ENCODE peak calls at places on chromosomes 16 and 17, in four cellular contexts. One of them, this sample, is unnamed.

GRCh38 chr16:17149904-17150483 is 320.8 kb downstream of the XYLT1 start:
- DNase-seq in astrocyte of the spinal cord: no peak
- DNase-seq in H1: no peak
- DNase-seq in A549: no peak
- DNase-seq in this sample: no peak

GRCh38 chr16:12846592-12846991 is 42.9 kb upstream of the CPPED1 start:
- DNase-seq in astrocyte of the spinal cord: no peak
- DNase-seq in H1: no peak
- DNase-seq in A549: no peak
- DNase-seq in this sample: no peak

GRCh38 chr17:31726980-31727427 is 132.0 kb downstream of the COPRS start:
- DNase-seq in astrocyte of the spinal cord: peak; percentile 59
- DNase-seq in H1: no peak
- DNase-seq in A549: no peak
- DNase-seq in this sample: no peak

GRCh38 chr16:85810097-85810741 is 10.7 kb downstream of the COX4I1 start:
- DNase-seq in astrocyte of the spinal cord: no peak
- DNase-seq in H1: no peak
- DNase-seq in A549: no peak
- DNase-seq in this sample: no peak

GRCh38 chr17:41910701-41911391 is 7.9 kb downstream of the ACLY start:
- DNase-seq in astrocyte of the spinal cord: peak; percentile 99
- DNase-seq in H1: no peak
- DNase-seq in A549: peak; percentile 97
- DNase-seq in this sample: no peak

GRCh38 chr17:6755731-6756184 is at the start of gene XAF1:
- DNase-seq in astrocyte of the spinal cord: peak; percentile 54
- DNase-seq in H1: no peak
- DNase-seq in A549: no peak
- DNase-seq in this sample: no peak

GRCh38 chr16:50613281-50613991 is 65.2 kb downstream of the NKD1 start:
- DNase-seq in astrocyte of the spinal cord: no peak
- DNase-seq in H1: no peak
- DNase-seq in A549: no peak
- DNase-seq in this sample: no peak

GRCh38 chr16:31435341-31436220 is 7.0 kb downstream of the ZNF843 start:
- DNase-seq in astrocyte of the spinal cord: no peak
- DNase-seq in H1: no peak
- DNase-seq in A549: no peak
- DNase-seq in this sample: no peak

GRCh38 chr16:58042001-58042885 is 16.7 kb downstream of the MMP15 start:
- DNase-seq in astrocyte of the spinal cord: no peak
- DNase-seq in H1: no peak
- DNase-seq in A549: no peak
- DNase-seq in this sample: no peak

GRCh38 chr17:51653902-51654301 is 393.6 kb downstream of the UTP18 start:
- DNase-seq in astrocyte of the spinal cord: no peak
- DNase-seq in H1: no peak
- DNase-seq in A549: peak; percentile 21
- DNase-seq in this sample: no peak

GRCh38 chr17:15264542-15264941 is 584 bp downstream of the PMP22 start:
- DNase-seq in astrocyte of the spinal cord: no peak
- DNase-seq in H1: no peak
- DNase-seq in A549: no peak
- DNase-seq in this sample: no peak

GRCh38 chr16:53945996-53946395 is 242.0 kb downstream of the FTO start:
- DNase-seq in astrocyte of the spinal cord: peak; percentile 68
- DNase-seq in H1: no peak
- DNase-seq in A549: peak; percentile 6
- DNase-seq in this sample: peak; percentile 25

GRCh38 chr17:29141484-29141835 is 38.7 kb downstream of the MYO18A start:
- DNase-seq in astrocyte of the spinal cord: no peak
- DNase-seq in H1: no peak
- DNase-seq in A549: no peak
- DNase-seq in this sample: no peak

GRCh38 chr17:376936-377863 is 24.6 kb upstream of the RPH3AL start:
- DNase-seq in astrocyte of the spinal cord: no peak
- DNase-seq in H1: no peak
- DNase-seq in A549: no peak
- DNase-seq in this sample: no peak

GRCh38 chr17:41553176-41553575 is 18.7 kb downstream of the KRT9 start:
- DNase-seq in astrocyte of the spinal cord: no peak
- DNase-seq in H1: no peak
- DNase-seq in A549: no peak
- DNase-seq in this sample: no peak

GRCh38 chr17:57619061-57619937 is 125.8 kb downstream of the CCDC182 start:
- DNase-seq in astrocyte of the spinal cord: peak; percentile 64
- DNase-seq in H1: no peak
- DNase-seq in A549: no peak
- DNase-seq in this sample: no peak

GRCh38 chr16:89330177-89330856 is 112.8 kb downstream of the ZNF778 start:
- DNase-seq in astrocyte of the spinal cord: peak; percentile 69
- DNase-seq in H1: no peak
- DNase-seq in A549: peak; percentile 89
- DNase-seq in this sample: peak; percentile 50

GRCh38 chr16:28193530-28194423 is 18.0 kb downstream of the XPO6 start:
- DNase-seq in astrocyte of the spinal cord: peak; percentile 86
- DNase-seq in H1: no peak
- DNase-seq in A549: no peak
- DNase-seq in this sample: no peak

GRCh38 chr17:1645207-1646171 is at the start of gene SCARF1:
- DNase-seq in astrocyte of the spinal cord: no peak
- DNase-seq in H1: no peak
- DNase-seq in A549: no peak
- DNase-seq in this sample: peak; percentile 78

GRCh38 chr17:1643999-1644492 is 1.5 kb downstream of the SCARF1 start:
- DNase-seq in astrocyte of the spinal cord: no peak
- DNase-seq in H1: no peak
- DNase-seq in A549: no peak
- DNase-seq in this sample: no peak

GRCh38 chr17:1644493-1645206 is 882 bp downstream of the SCARF1 start:
- DNase-seq in astrocyte of the spinal cord: peak; percentile 30
- DNase-seq in H1: no peak
- DNase-seq in A549: no peak
- DNase-seq in this sample: no peak

GRCh38 chr17:1647802-1648581 is 1.7 kb downstream of the RILP start:
- DNase-seq in astrocyte of the spinal cord: no peak
- DNase-seq in H1: no peak
- DNase-seq in A549: no peak
- DNase-seq in this sample: peak; percentile 46

DNA sequence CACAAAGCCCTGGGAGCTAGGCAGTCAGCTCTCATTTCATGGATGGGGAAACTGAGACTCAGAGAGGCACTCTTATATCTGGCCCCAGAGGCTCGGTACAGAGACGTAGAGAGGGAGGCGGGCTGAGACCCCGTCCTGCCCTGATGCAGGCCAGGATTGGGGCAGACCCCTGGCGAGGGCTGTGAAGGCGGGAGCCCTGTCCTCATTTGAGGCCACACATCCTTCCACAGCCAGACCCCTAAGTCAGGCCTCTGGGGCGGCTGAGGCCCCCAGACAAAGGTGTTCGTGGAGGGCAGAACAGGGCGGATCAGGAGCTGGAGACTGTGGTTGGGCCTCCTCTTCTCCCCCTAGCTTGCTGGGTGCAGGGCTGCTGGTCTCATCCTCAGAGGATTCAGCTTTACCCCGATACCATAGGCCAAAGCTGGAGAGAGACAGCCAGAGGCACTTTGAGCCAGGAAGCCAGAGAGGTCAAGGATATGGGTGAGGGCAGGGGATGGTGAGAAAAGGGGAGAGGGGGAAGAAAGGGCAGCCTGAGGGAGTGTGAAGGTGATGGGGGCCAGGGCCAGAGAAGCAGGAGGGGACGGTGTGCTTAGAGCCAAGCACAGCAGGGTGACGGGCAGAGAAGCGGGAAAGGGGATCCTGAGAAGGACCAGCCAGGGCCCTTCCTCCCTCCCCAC is 805 bp upstream of the SCARF1 start:
- DNase-seq in astrocyte of the spinal cord: no peak
- DNase-seq in H1: no peak
- DNase-seq in A549: no peak
- DNase-seq in this sample: no peak
- TF ChIP-seq CTCF in astrocyte of the spinal cord: no peak
- TF ChIP-seq CTCF in H1: no peak
- TF ChIP-seq CTCF in A549: no peak
- TF ChIP-seq CTCF in this sample: no peak

DNA sequence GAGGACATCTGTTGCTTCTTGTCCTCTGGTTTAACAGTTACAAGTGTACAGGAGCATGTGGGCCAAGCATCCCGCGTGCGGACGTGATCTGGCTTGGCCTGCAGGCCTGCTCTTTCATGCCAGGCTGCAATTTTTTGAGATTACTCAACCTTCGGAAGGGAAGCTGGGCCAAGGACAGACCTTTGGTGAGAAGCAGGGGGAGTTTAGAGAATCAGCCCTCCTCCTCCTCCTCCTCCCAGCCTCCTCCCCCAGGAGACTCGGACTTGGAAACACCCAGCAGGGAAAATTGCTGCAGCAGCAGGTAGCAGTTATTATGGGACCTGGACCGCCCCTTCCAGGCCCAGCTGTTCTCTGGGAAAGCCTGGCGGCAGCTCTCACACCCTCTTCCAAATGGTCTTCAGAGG is 5.1 kb upstream of the KLHL36 start:
- DNase-seq in astrocyte of the spinal cord: peak; percentile 84
- DNase-seq in H1: no peak
- DNase-seq in A549: no peak
- DNase-seq in this sample: no peak
- TF ChIP-seq CTCF in astrocyte of the spinal cord: no peak
- TF ChIP-seq CTCF in H1: no peak
- TF ChIP-seq CTCF in A549: no peak
- TF ChIP-seq CTCF in this sample: no peak

DNA sequence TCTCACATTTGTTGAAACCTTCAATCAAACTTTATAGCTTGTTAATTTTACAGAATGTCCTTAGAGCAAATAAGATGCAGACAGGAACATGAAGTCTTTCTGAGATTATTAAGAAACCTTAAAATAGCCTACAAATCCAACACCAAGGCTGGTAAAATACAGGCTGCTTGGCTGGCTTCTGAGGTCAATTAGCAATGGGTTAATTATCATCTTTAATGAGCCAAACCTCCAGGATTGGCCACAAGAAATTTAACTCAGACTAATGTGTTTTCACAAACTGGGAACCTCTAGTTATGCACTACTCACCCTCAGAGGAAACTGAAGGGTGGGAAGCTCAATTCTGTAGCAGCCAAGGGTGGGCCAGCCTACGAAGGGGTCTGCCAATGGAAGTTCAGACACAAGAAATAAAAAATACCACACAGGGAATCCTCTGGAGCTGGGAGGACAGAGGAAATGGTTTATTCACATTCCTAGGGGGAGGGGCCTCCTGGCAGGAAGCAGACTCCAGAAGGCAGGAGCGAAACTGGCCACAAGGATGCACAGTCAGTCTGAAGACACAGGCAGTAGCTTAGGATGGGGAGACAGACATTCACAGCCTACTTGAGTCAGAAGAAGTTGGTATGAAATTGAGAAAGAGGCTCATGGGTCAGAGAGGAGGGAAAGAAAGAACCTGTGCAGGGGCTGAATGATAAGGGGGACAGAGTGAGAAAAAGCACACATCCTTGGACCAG is 36.1 kb downstream of the HIC1 start:
- DNase-seq in astrocyte of the spinal cord: peak; percentile 94
- DNase-seq in H1: no peak
- DNase-seq in A549: peak; percentile 54
- DNase-seq in this sample: peak; percentile 65
- TF ChIP-seq CTCF in astrocyte of the spinal cord: peak; percentile 54
- TF ChIP-seq CTCF in H1: peak; percentile 33
- TF ChIP-seq CTCF in A549: no peak
- TF ChIP-seq CTCF in this sample: no peak

DNA sequence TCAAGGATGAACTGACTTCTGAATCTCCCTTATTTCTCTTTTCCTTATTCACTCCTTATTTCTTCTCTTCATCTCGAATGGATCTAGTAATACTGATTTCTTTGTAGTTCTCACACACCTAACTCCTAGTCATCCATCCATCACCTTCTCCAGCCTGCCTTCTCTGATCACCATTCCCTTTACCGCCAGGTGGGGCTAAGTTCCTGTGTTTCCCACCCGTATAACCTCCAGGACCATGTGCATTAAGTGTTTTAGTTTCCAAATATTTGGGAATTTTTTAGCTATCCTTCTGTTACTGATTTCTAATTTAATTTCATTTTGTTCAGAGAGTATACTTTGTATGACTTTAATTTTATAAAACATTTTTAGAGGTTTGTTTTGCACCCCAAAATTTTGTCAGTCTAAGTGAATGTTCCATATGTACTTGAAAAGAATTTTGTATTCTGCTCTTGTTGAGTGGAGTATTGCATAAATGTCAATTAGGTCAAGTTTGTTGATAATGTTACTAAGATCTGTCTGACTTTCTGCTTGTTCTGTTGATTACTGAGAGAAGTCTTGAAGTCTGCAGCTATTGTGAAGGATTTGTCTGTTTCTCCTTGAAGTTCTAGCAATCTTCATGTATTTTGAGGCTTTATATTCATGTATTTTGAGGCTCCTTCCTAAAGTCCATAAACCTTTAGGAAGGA is 8.8 kb downstream of the BPTF start:
- DNase-seq in astrocyte of the spinal cord: no peak
- DNase-seq in H1: no peak
- DNase-seq in A549: no peak
- DNase-seq in this sample: peak; percentile 34
- TF ChIP-seq CTCF in astrocyte of the spinal cord: no peak
- TF ChIP-seq CTCF in H1: peak; percentile 73
- TF ChIP-seq CTCF in A549: no peak
- TF ChIP-seq CTCF in this sample: peak; percentile 25

This sample was measured in endothelial cell.